ENCODE peak calls at places on chromosomes 11 and 22, in four cellular contexts. Q is WTC11, T is HepG2, N is GM12878. C is an unnamed sample.

GRCh38 chr11:17208257-17208999 is 642 bp upstream of the PIK3C2A start:
- DNase-seq in Q (peak), T (peak), N (no peak), C (peak)

GRCh38 chr22:39220450-39220849 is 24.3 kb downstream of the PDGFB start:
- DNase-seq in Q (no peak), T (no peak), N (no peak), C (no peak)

GRCh38 chr11:29527391-29527936 is 489.4 kb downstream of the KCNA4 start:
- DNase-seq in T (peak), Q (no peak), N (no peak), C (no peak)

GRCh38 chr11:2263012-2263565 is 7.3 kb downstream of the ASCL2 start:
- DNase-seq in Q (no peak), N (no peak), T (no peak), C (no peak)

GRCh38 chr22:43483266-43483665 is 71.5 kb downstream of the MPPED1 start:
- DNase-seq in N (no peak), Q (no peak), T (no peak), C (no peak)

GRCh38 chr11:115912484-115912945 is 408.3 kb upstream of the CADM1 start:
- DNase-seq in N (no peak), T (no peak), Q (no peak), C (no peak)

GRCh38 chr11:88175707-88176066 is 444 bp upstream of the RAB38 start:
- DNase-seq in T (no peak), Q (no peak), N (no peak), C (no peak)

GRCh38 chr11:127412722-127413121 is 412.2 kb upstream of the KIRREL3 start:
- DNase-seq in N (no peak), T (no peak), Q (peak), C (no peak)

GRCh38 chr11:92869716-92870115 is 99.7 kb upstream of the MTNR1B start:
- DNase-seq in T (peak), Q (no peak), N (no peak), C (no peak)

DNA sequence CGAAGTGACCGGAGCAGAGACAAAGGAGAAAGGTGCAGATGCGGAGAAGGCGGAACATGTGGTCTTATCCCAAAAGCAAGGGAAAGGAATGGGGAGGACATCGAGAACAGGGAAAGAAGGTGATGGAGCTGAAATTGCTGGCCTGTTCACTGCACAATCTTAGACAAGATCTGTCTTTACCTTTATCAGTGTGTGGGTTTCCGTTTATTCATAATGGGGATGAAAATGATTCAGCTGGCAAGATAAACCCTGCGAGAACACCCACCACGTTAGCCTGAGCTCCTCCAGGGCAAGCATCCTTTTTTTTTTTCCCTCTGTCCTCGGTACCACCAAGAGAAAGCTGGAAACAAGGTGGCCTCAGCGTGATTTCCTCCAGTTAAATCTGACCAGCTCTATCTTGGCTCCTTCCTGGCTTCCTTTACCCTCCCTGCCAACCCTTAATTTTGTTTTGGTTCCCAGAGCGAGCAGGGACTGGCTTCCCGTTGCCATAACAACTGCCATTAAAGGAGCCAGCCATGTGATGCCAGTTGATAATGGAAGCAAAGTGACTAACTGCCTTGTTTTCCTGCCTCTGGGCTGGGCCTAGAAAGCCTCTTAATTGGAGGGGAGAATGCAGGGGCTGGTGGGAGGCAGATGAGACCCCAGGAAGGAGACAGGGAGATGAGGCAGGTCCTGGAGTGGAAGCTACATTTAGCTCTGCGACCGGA is 4.2 kb downstream of the SGSM1 start:
- DNase-seq in N (no peak), Q (no peak), T (no peak), C (no peak)
- TF ChIP-seq CBFB in N (no peak), Q (no peak), T (no peak), C (no peak)

GRCh38 chr22:28976588-28976987 is 85.0 kb downstream of the C22orf31 start:
- DNase-seq in N (no peak), Q (no peak), T (no peak), C (no peak)
- TF ChIP-seq CBFB in N (no peak), Q (no peak), T (no peak), C (no peak)

DNA sequence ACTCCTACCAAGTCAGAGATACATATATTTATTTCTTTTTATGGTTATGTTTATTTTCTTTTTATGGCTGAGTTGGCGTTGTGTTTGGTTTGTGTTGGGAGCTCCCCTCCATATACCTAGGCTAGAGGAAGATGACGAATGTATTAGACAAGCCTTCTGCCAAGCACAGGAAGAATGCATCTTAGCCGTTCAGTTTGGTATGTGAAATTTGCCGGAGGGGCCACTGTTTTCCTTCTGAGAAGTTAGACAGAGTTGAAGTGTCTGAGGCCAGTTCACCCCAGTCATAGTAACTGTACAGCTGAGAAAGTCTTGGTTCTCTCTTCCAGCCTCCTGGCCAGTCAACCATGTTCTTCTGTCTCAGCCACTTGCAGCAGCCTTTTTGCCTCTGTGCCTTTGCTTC is 29.8 kb downstream of the TEAD1 start:
- DNase-seq in N (no peak), Q (no peak), T (no peak), C (no peak)
- TF ChIP-seq CBFB in N (no peak), Q (no peak), T (no peak), C (no peak)

GRCh38 chr22:28714043-28714442 is 27.6 kb downstream of the CHEK2 start:
- DNase-seq in Q (no peak), T (no peak), N (no peak), C (no peak)

GRCh38 chr22:28711341-28711740 is 30.3 kb downstream of the CHEK2 start:
- DNase-seq in N (no peak), T (no peak), Q (no peak), C (no peak)

GRCh38 chr22:28710889-28711285 is 30.7 kb downstream of the CHEK2 start:
- DNase-seq in N (no peak), Q (no peak), T (no peak), C (no peak)

GRCh38 chr22:28710112-28710888 is 30.7 kb upstream of the TTC28 start:
- DNase-seq in N (no peak), Q (no peak), T (peak), C (no peak)

DNA sequence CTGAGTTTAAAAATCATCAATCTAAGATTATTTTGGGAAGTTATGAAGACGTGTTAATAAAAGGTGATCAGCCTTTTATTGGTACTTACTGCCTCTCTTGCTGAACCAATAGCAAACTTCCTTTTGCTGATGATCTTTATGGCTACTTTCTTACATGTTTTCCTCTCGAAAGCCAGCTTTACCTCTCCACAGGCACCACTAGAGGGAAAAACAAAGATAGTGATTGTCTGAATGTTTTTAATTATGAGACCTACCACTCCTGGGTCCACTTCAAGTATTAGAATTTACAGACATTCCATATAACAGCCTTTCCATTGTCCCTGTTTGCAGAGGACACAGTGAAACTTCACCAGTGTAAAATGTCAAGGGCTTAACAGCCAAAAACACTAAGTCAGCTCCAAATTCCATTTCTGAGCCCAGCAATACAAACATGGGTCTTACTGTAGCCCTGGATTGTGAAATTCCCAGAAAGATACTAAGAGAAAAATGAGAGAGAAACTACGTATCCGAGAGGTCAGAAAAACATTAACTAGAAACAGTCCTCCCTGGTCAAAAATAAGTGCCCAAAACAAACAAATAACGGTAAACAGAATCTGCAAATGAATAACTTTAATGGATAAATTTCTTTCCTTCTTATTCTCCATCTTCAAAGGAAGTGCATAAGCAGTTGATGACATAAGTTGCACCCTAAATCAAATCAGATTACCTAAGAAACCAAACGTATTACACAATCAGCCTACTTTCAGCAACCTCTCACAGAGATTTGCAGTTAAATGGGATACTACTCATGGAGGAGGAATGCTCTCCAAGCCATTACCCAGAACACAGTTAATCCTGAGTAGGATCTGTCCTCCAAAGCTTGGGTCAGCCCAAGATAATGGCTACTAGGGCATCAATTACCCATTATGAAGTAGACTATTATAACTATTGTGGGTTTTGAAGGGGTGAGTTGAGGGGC is 29.5 kb downstream of the CHEK2 start:
- DNase-seq in N (no peak), Q (no peak), T (peak), C (no peak)
- TF ChIP-seq CBFB in N (no peak), Q (no peak), T (no peak), C (no peak)

DNA sequence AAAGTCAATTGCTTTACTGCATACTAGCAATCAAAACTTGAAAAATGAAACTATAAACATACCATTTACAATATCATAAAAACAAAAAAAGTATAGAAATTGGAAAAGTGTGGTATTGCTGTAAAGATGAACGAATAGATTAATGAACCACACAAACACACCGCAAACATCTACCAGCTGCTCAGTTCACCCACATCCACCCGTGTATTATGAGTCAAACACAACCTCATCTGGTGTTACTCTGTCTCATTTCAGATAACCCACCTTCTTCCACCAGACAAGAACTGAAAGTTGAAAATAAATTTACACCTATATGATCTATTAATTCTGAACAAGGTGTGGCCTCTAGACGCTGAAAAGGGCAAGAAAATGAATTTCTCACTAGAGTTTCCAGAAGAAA is 53.3 kb downstream of the BLID start:
- DNase-seq in T (no peak), N (no peak), Q (no peak), C (no peak)
- TF ChIP-seq CBFB in T (no peak), N (no peak), Q (no peak), C (no peak)

DNA sequence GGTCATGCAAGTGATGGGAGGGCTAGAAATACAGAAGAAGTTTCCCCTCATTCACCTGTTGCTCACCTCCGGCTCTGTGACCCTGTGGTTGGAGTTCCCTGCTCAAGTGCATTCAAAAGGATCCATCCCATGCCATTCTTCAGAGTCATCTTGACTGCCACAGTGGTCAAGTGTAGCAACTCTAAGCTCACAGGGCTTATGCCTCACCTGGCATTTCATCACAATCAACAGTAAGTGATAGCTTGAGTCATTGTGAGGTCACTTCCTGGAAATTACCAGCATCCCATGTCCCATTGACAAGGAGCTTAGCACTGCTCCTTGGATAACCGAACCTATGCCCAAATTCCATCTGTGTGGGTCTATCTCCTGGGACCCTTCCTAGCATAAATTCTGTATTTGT is 55.6 kb downstream of the OR4C45 start:
- DNase-seq in N (no peak), Q (no peak), T (no peak), C (no peak)
- TF ChIP-seq CBFB in N (no peak), Q (no peak), T (no peak), C (no peak)

GRCh38 chr22:25849514-25849913 is 107.5 kb downstream of the MYO18B start:
- DNase-seq in T (no peak), N (no peak), Q (no peak), C (no peak)

GRCh38 chr22:25853501-25853900 is 111.5 kb downstream of the MYO18B start:
- DNase-seq in T (no peak), Q (no peak), N (no peak), C (peak)

GRCh38 chr22:25852223-25852622 is 110.2 kb downstream of the MYO18B start:
- DNase-seq in T (no peak), N (no peak), Q (no peak), C (no peak)

GRCh38 chr22:25853902-25854301 is 111.9 kb downstream of the MYO18B start:
- DNase-seq in N (no peak), Q (no peak), T (peak), C (peak)

GRCh38 chr22:25853078-25853477 is 111.1 kb downstream of the MYO18B start:
- DNase-seq in T (no peak), N (no peak), Q (no peak), C (peak)
- TF ChIP-seq CBFB in T (no peak), N (no peak), Q (no peak), C (no peak)

GRCh38 chr11:124174001-124174400 is 9.1 kb upstream of the OR10D3 start:
- DNase-seq in N (no peak), Q (no peak), T (peak), C (peak)
- TF ChIP-seq CBFB in N (no peak), Q (no peak), T (no peak), C (no peak)

DNA sequence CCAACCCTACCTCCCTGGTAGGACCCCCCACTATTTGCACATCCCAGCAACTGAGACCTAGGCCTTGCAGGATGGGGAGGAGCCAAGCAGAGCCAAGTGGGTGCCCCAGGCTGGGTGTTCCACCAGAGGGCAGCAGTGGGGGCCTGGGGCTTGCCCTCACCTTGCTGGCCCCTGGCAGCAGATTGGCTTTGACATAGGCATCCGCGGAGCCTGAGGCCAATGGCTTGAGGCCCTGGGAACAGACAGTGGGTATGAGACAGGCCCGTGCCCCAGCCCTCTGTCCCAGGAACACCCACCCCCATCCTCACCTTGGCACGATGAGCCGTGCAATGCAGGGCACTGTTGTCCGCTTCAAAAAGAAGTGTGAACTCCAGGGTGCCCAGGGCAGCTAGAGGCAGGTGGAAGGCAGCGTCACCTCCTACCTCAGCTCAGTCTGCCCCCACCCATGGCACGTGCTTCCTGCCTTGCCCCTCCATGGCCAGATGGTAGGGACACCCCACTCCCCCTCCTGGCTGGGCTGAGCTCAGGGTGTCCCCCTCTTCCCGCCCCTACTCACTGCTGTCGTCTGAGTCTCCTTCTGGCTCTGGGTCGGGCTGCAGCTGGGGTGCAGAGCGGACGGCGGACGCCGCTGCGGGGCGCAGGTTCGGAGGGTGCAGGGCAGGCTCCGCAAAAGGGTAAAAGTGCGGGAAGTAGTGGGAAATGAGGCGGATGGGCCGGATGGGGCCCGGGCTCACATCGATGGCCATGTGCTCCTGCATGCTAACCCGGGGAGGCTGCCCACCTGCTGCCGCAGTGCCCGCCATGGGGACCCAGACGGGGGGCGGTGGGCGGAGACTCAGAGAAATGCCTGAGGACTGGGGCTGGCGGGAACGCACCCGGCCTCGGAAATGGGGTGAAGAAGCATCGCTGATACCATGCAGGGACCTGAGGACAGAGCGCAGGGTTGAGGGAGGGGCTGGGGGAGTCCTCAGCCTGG is 9.0 kb downstream of the NDUFV1 start:
- DNase-seq in T (peak), N (no peak), Q (peak), C (peak)
- TF ChIP-seq CBFB in T (no peak), N (no peak), Q (no peak), C (no peak)